ENCODE peak calls at places on chromosomes 5 and 9, in six cellular contexts. O is NCI-H446 treated with DMSO at 0.1 percent for 48 hours; V is amygdala; L is astrocyte of the spinal cord; P is left ventricle myocardium inferior; B is stimulated activated CD4-positive, alpha-beta T cell treated with anti-CD3 and anti-CD28 coated beads, Interleukin-1b, Interleukin-23, amount 100 ng/mL, for 24 hours. F is an unnamed sample.

GRCh38 chr5:143338658-143339366 is 64.7 kb downstream of the NR3C1 start:
- DNase-seq in O (no peak), V (no peak), L (no peak), P (no peak), B (no peak), F (no peak)

GRCh38 chr9:69867081-69867814 is 46.6 kb downstream of the CFAP95 start:
- DNase-seq in O (no peak), V (no peak), L (peak), P (no peak), B (no peak), F (no peak)

GRCh38 chr9:73143606-73144328 is 7.9 kb upstream of the ANXA1 start:
- DNase-seq in O (no peak), V (no peak), L (peak), P (no peak), B (no peak), F (peak)

GRCh38 chr5:40904205-40904993 is 4.9 kb upstream of the C7 start:
- DNase-seq in O (peak), V (no peak), L (peak), P (peak), B (no peak), F (peak)

GRCh38 chr9:97807681-97808080 is 45.3 kb upstream of the FOXE1 start:
- DNase-seq in O (no peak), V (no peak), L (no peak), P (no peak), B (no peak), F (peak)

GRCh38 chr9:1469996-1470395 is 419.8 kb downstream of the DMRT2 start:
- DNase-seq in O (no peak), V (no peak), L (no peak), P (no peak), B (no peak), F (no peak)

GRCh38 chr5:133245191-133246052 is 193.6 kb downstream of the HSPA4 start:
- DNase-seq in O (peak), V (no peak), L (peak), P (no peak), B (peak), F (peak)

GRCh38 chr9:138051586-138052321 is 174.2 kb downstream of the CACNA1B start:
- DNase-seq in O (no peak), V (no peak), L (no peak), P (no peak), B (no peak), F (no peak)

GRCh38 chr9:35510745-35511428 is 21.0 kb downstream of the RUSC2 start:
- DNase-seq in O (no peak), V (no peak), L (peak), P (peak), B (no peak), F (peak)

GRCh38 chr5:172641359-172642045 is 439 bp downstream of the NEURL1B start:
- DNase-seq in O (no peak), V (peak), L (no peak), P (peak), B (no peak), F (no peak)

GRCh38 chr5:1952021-1952420 is 69.3 kb upstream of the IRX4 start:
- DNase-seq in O (no peak), V (no peak), L (no peak), P (no peak), B (no peak), F (no peak)

GRCh38 chr9:116112236-116112635 is 41.4 kb upstream of the PAPPA start:
- DNase-seq in O (no peak), V (no peak), L (peak), P (no peak), B (no peak), F (peak)

GRCh38 chr5:161400583-161400982 is 145.9 kb downstream of the GABRB2 start:
- DNase-seq in O (peak), V (no peak), L (no peak), P (no peak), B (no peak), F (no peak)

GRCh38 chr5:126849101-126849678 is 72.3 kb downstream of the LMNB1 start:
- DNase-seq in O (no peak), V (no peak), L (no peak), P (no peak), B (no peak), F (no peak)

GRCh38 chr5:27093296-27093695 is 54.9 kb upstream of the CDH9 start:
- DNase-seq in O (peak), V (no peak), L (no peak), P (no peak), B (no peak), F (no peak)

GRCh38 chr5:124952079-124952478 is 205.6 kb upstream of the ZNF608 start:
- DNase-seq in O (no peak), V (no peak), L (no peak), P (no peak), B (no peak), F (no peak)

GRCh38 chr9:2209400-2209799 is 194.3 kb downstream of the SMARCA2 start:
- DNase-seq in O (no peak), V (no peak), L (no peak), P (no peak), B (no peak), F (no peak)

GRCh38 chr9:20376780-20377179 is 245.5 kb downstream of the MLLT3 start:
- DNase-seq in O (no peak), V (no peak), L (no peak), P (no peak), B (no peak), F (no peak)

GRCh38 chr5:53733853-53734252 is 173.4 kb downstream of the NDUFS4 start:
- DNase-seq in O (no peak), V (no peak), L (no peak), P (no peak), B (no peak), F (no peak)

GRCh38 chr9:87567047-87567446 is 69.4 kb downstream of the DAPK1 start:
- DNase-seq in O (no peak), V (no peak), L (no peak), P (no peak), B (no peak), F (no peak)

GRCh38 chr5:4700082-4700481 is 440.0 kb upstream of the ADAMTS16 start:
- DNase-seq in O (peak), V (peak), L (peak), P (peak), B (no peak), F (peak)

F was measured in RWPE1.